ENCODE peak calls at places on chromosomes 6 and 20, in four cellular contexts. One of them, this sample, is unnamed.

GRCh38 chr20:10075606-10076005 is 40.8 kb downstream of the ANKEF1 start:
- DNase-seq in fibroblast of lung: no peak
- DNase-seq in heart left ventricle: no peak
- DNase-seq in fibroblast of the aortic adventitia: no peak
- DNase-seq in this sample: no peak

GRCh38 chr20:54573838-54574237 is 98.4 kb downstream of the DOK5 start:
- DNase-seq in fibroblast of lung: no peak
- DNase-seq in heart left ventricle: peak
- DNase-seq in fibroblast of the aortic adventitia: peak
- DNase-seq in this sample: no peak

GRCh38 chr6:139597781-139598368 is 223.4 kb upstream of the CITED2 start:
- DNase-seq in fibroblast of lung: peak
- DNase-seq in fibroblast of the aortic adventitia: peak
- DNase-seq in heart left ventricle: peak
- DNase-seq in this sample: peak

GRCh38 chr6:136593748-136594490 is 43.7 kb upstream of the MAP7 start:
- DNase-seq in heart left ventricle: no peak
- DNase-seq in fibroblast of lung: peak
- DNase-seq in fibroblast of the aortic adventitia: peak
- DNase-seq in this sample: peak

GRCh38 chr6:11202513-11203305 is 29.8 kb downstream of the NEDD9 start:
- DNase-seq in fibroblast of the aortic adventitia: no peak
- DNase-seq in heart left ventricle: no peak
- DNase-seq in fibroblast of lung: no peak
- DNase-seq in this sample: peak

GRCh38 chr6:107741191-107741680 is 82.9 kb downstream of the SCML4 start:
- DNase-seq in fibroblast of the aortic adventitia: peak
- DNase-seq in heart left ventricle: no peak
- DNase-seq in fibroblast of lung: no peak
- DNase-seq in this sample: no peak

GRCh38 chr6:1081566-1081965 is 230.3 kb upstream of the FOXQ1 start:
- DNase-seq in fibroblast of the aortic adventitia: peak
- DNase-seq in heart left ventricle: no peak
- DNase-seq in fibroblast of lung: no peak
- DNase-seq in this sample: no peak

GRCh38 chr20:5092765-5093339 is 26.9 kb downstream of the PCNA start:
- DNase-seq in heart left ventricle: no peak
- DNase-seq in fibroblast of lung: no peak
- DNase-seq in fibroblast of the aortic adventitia: no peak
- DNase-seq in this sample: no peak

GRCh38 chr6:43714311-43715055 is 26.9 kb upstream of the MRPS18A start:
- DNase-seq in fibroblast of lung: peak
- DNase-seq in heart left ventricle: no peak
- DNase-seq in fibroblast of the aortic adventitia: peak
- DNase-seq in this sample: peak

GRCh38 chr6:37602360-37602759 is 95.3 kb downstream of the MDGA1 start:
- DNase-seq in heart left ventricle: no peak
- DNase-seq in fibroblast of the aortic adventitia: peak
- DNase-seq in fibroblast of lung: peak
- DNase-seq in this sample: no peak

GRCh38 chr20:58182521-58183140 is 45.8 kb downstream of the ANKRD60 start:
- DNase-seq in heart left ventricle: no peak
- DNase-seq in fibroblast of the aortic adventitia: no peak
- DNase-seq in fibroblast of lung: no peak
- DNase-seq in this sample: no peak

GRCh38 chr20:58175836-58176235 is 52.6 kb downstream of the ANKRD60 start:
- DNase-seq in fibroblast of lung: no peak
- DNase-seq in heart left ventricle: no peak
- DNase-seq in fibroblast of the aortic adventitia: no peak
- DNase-seq in this sample: no peak

GRCh38 chr20:58177799-58178198 is 50.7 kb downstream of the ANKRD60 start:
- DNase-seq in fibroblast of lung: no peak
- DNase-seq in fibroblast of the aortic adventitia: no peak
- DNase-seq in heart left ventricle: no peak
- DNase-seq in this sample: no peak

GRCh38 chr20:58179432-58180099 is 48.9 kb downstream of the ANKRD60 start:
- DNase-seq in heart left ventricle: peak
- DNase-seq in fibroblast of lung: peak
- DNase-seq in fibroblast of the aortic adventitia: peak
- DNase-seq in this sample: peak

DNA sequence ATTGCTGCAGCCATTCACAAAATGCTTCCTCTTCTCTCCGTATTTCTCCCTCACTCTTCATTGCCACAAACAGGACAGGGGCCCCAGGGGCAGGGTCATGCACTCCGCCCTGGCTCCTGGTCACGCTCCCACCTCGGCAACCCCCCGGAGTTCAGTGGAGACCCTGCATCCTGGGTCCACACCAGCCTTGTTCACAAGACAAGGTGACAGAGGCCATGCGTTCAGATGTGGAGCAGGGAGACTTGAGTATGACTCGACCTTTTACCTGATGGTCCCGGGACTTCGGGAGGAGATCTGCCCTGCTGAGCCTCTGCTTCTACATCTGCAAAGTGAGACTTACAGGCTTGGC is 49.4 kb downstream of the ANKRD60 start:
- DNase-seq in fibroblast of lung: no peak
- DNase-seq in fibroblast of the aortic adventitia: no peak
- DNase-seq in heart left ventricle: no peak
- DNase-seq in this sample: no peak
- H3K4me3 ChIP-seq in fibroblast of lung: no peak
- H3K4me3 ChIP-seq in fibroblast of the aortic adventitia: no peak
- H3K4me3 ChIP-seq in heart left ventricle: peak
- H3K4me3 ChIP-seq in this sample: no peak

GRCh38 chr6:53417141-53417540 is 68.4 kb upstream of the ELOVL5 start:
- DNase-seq in fibroblast of the aortic adventitia: no peak
- DNase-seq in fibroblast of lung: no peak
- DNase-seq in heart left ventricle: no peak
- DNase-seq in this sample: no peak
- TF ChIP-seq CTCF in fibroblast of the aortic adventitia: no peak
- TF ChIP-seq CTCF in fibroblast of lung: no peak
- TF ChIP-seq CTCF in heart left ventricle: no peak
- TF ChIP-seq CTCF in this sample: peak

GRCh38 chr6:42009844-42010184 is 40.5 kb upstream of the TAF8 start:
- DNase-seq in fibroblast of lung: no peak
- DNase-seq in heart left ventricle: no peak
- DNase-seq in fibroblast of the aortic adventitia: no peak
- DNase-seq in this sample: no peak
- H3K4me3 ChIP-seq in fibroblast of lung: no peak
- H3K4me3 ChIP-seq in heart left ventricle: no peak
- H3K4me3 ChIP-seq in fibroblast of the aortic adventitia: no peak
- H3K4me3 ChIP-seq in this sample: no peak

GRCh38 chr6:16751251-16751946 is 9.9 kb downstream of the ATXN1 start:
- DNase-seq in fibroblast of lung: peak
- DNase-seq in fibroblast of the aortic adventitia: no peak
- DNase-seq in heart left ventricle: no peak
- DNase-seq in this sample: peak
- TF ChIP-seq CTCF in fibroblast of lung: no peak
- TF ChIP-seq CTCF in fibroblast of the aortic adventitia: no peak
- TF ChIP-seq CTCF in heart left ventricle: no peak
- TF ChIP-seq CTCF in this sample: no peak

GRCh38 chr20:63711085-63711645 is 3.3 kb downstream of the ZGPAT start:
- DNase-seq in fibroblast of the aortic adventitia: no peak
- DNase-seq in heart left ventricle: no peak
- DNase-seq in fibroblast of lung: no peak
- DNase-seq in this sample: no peak
- H3K4me3 ChIP-seq in fibroblast of the aortic adventitia: no peak
- H3K4me3 ChIP-seq in heart left ventricle: no peak
- H3K4me3 ChIP-seq in fibroblast of lung: no peak
- H3K4me3 ChIP-seq in this sample: no peak

This sample was measured in astrocyte of the spinal cord.